ENCODE peak calls at places on chromosomes 11 and 22, in eight cellular contexts. I, T, E, Q, D, S, N and P are unnamed samples.
A peak's percentile ranks its signal among the peaks of the same experiment; 100 is the strongest.

GRCh38 chr11:72375241-72375640 is 59.1 kb downstream of the CLPB start:
- DNase-seq in I (no peak), T (no peak), E (no peak), Q (no peak), D (no peak), S (no peak), N (no peak), P (no peak)

GRCh38 chr22:48897638-48897954 is 930.1 kb downstream of the BRD1 start:
- DNase-seq in I (no peak), T (peak; percentile 60), E (no peak), Q (no peak), D (peak; percentile 63), S (no peak), N (peak; percentile 53), P (no peak)

GRCh38 chr11:22065472-22065871 is 127.4 kb upstream of the ANO5 start:
- DNase-seq in I (no peak), T (no peak), E (no peak), Q (no peak), D (no peak), S (no peak), N (no peak), P (no peak)

GRCh38 chr11:23988381-23989006 is 508.4 kb upstream of the LUZP2 start:
- DNase-seq in I (peak; percentile 41), T (no peak), E (no peak), Q (peak; percentile 84), D (no peak), S (peak; percentile 7), N (no peak), P (no peak)

GRCh38 chr11:16982256-16982671 is 31.9 kb downstream of the PLEKHA7 start:
- DNase-seq in I (no peak), T (no peak), E (peak; percentile 68), Q (no peak), D (peak; percentile 50), S (no peak), N (no peak), P (no peak)

GRCh38 chr11:119483881-119484371 is 61.0 kb upstream of the THY1 start:
- DNase-seq in I (no peak), T (no peak), E (peak; percentile 13), Q (no peak), D (no peak), S (no peak), N (peak; percentile 38), P (peak; percentile 29)

GRCh38 chr11:112166561-112166960 is 611 bp upstream of the TEX12 start:
- DNase-seq in I (no peak), T (no peak), E (no peak), Q (no peak), D (no peak), S (no peak), N (no peak), P (peak; percentile 39)

GRCh38 chr22:30947163-30947820 is 21.3 kb downstream of the MORC2 start:
- DNase-seq in I (no peak), T (no peak), E (peak; percentile 86), Q (no peak), D (no peak), S (no peak), N (peak; percentile 87), P (no peak)

GRCh38 chr11:128705124-128705920 is 11.4 kb downstream of the FLI1 start:
- DNase-seq in I (no peak), T (no peak), E (no peak), Q (no peak), D (no peak), S (no peak), N (no peak), P (no peak)

GRCh38 chr11:35943761-35944502 is at the start of gene LDLRAD3:
- DNase-seq in I (peak; percentile 87), T (peak; percentile 89), E (peak; percentile 53), Q (peak; percentile 82), D (peak; percentile 90), S (peak; percentile 75), N (peak; percentile 82), P (peak; percentile 80)

GRCh38 chr11:118635237-118635591 is 27.8 kb downstream of the PHLDB1 start:
- DNase-seq in I (no peak), T (no peak), E (no peak), Q (no peak), D (no peak), S (no peak), N (no peak), P (no peak)

GRCh38 chr22:32476804-32477203 is 2.2 kb downstream of the FBXO7 start:
- DNase-seq in I (no peak), T (no peak), E (no peak), Q (no peak), D (no peak), S (no peak), N (no peak), P (no peak)

GRCh38 chr22:27794244-27794643 is 7.3 kb downstream of the MN1 start:
- DNase-seq in I (no peak), T (no peak), E (no peak), Q (no peak), D (no peak), S (no peak), N (no peak), P (no peak)

GRCh38 chr22:27788889-27789288 is 12.7 kb downstream of the MN1 start:
- DNase-seq in I (no peak), T (no peak), E (no peak), Q (no peak), D (no peak), S (no peak), N (no peak), P (no peak)

GRCh38 chr22:27792452-27793165 is 8.9 kb downstream of the MN1 start:
- DNase-seq in I (no peak), T (no peak), E (no peak), Q (no peak), D (no peak), S (no peak), N (no peak), P (no peak)

GRCh38 chr22:27791494-27792241 is 9.9 kb downstream of the MN1 start:
- DNase-seq in I (no peak), T (no peak), E (no peak), Q (no peak), D (no peak), S (no peak), N (no peak), P (no peak)

DNA sequence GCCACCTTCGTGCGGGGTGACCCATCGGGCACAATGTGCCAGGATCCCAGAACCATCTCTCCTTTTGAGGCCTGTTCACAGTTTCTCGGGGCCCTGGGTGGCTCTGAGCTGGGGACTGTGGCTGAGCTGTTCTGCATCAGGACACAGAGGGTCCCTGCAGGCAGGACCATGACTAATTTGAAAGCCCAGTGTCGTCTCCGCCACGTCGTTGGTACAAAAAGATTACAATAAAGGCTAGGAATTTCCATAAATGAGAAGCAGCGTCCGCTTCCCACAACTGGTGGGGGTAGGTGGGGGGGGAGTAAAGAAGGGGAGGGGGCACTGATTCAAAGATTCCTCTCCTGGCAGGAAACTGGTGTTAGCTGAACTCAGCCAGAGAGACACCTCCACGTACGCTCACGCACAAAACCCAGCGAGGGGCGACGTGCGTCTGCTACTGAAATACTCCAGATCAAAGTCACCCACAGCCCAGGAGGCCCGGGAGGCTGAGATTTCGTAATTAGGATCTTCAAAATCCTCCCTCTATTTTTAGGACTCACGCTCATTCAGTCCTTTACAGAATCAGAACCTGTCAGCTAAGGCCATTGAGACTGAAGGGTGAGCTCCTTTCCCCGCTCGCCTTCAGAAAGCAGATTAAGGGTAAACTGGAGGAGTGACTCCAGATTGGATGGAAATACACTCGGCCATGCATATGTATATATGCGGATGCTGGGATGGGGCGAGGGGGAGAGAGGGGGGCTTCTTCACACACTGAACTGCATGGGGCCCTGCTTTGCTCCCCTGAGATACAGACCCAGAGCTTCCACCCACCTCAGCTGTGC is 10.9 kb downstream of the MN1 start:
- DNase-seq in I (no peak), T (no peak), E (no peak), Q (no peak), D (no peak), S (no peak), N (no peak), P (no peak)
- H3K4me3 ChIP-seq in I (no peak overlapping the region), T (no peak overlapping the region), E (no peak overlapping the region), Q (no peak overlapping the region), D (no peak overlapping the region), S (no peak overlapping the region), N (peak overlapping the region; percentile 28), P (no peak overlapping the region)

GRCh38 chr11:66338276-66339162 is 2.3 kb upstream of the RIN1 start:
- DNase-seq in I (no peak), T (peak; percentile 42), E (no peak), Q (no peak), D (peak; percentile 62), S (no peak), N (no peak), P (no peak)
- H3K4me1 ChIP-seq in I (peaks cover 38% of the 10 kb centered on the region), T (peaks cover 27% of the 10 kb centered on the region), E (peaks cover 3% of the 10 kb centered on the region), Q (peaks cover 23% of the 10 kb centered on the region), D (peaks cover 57% of the 10 kb centered on the region), S (peaks cover 31% of the 10 kb centered on the region), N (peaks cover 13% of the 10 kb centered on the region), P (peaks cover 10% of the 10 kb centered on the region)

GRCh38 chr22:50641696-50642607 is 14.0 kb upstream of the ARSA start:
- DNase-seq in I (peak; percentile 86), T (peak; percentile 71), E (no peak), Q (peak; percentile 32), D (no peak), S (no peak), N (no peak), P (no peak)
- TF ChIP-seq CTCF in I (peak; percentile 31), T (peak; percentile 40), E (no peak), Q (peak; percentile 49), D (no peak), S (no peak), N (no peak), P (peak; percentile 16)

GRCh38 chr11:62677160-62677559 is 1.7 kb downstream of the UBXN1 start:
- DNase-seq in I (no peak), T (no peak), E (no peak), Q (no peak), D (no peak), S (no peak), N (no peak), P (no peak)

GRCh38 chr11:62677709-62678108 is 1.2 kb downstream of the UBXN1 start:
- DNase-seq in I (no peak), T (no peak), E (no peak), Q (no peak), D (no peak), S (no peak), N (no peak), P (no peak)

GRCh38 chr11:62678433-62678769 is 472 bp downstream of the UBXN1 start:
- DNase-seq in I (no peak), T (no peak), E (no peak), Q (no peak), D (no peak), S (no peak), N (no peak), P (no peak)

GRCh38 chr11:62678770-62679696 is at the start of gene UBXN1:
- DNase-seq in I (peak; percentile 89), T (peak; percentile 94), E (peak; percentile 86), Q (peak; percentile 83), D (peak; percentile 96), S (peak; percentile 87), N (peak; percentile 95), P (peak; percentile 87)

GRCh38 chr11:62676698-62677097 is 2.2 kb downstream of the UBXN1 start:
- DNase-seq in I (no peak), T (no peak), E (no peak), Q (no peak), D (no peak), S (no peak), N (no peak), P (no peak)
- H3K4me3 ChIP-seq in I (no peak overlapping the region), T (no peak overlapping the region), E (no peak overlapping the region), Q (no peak overlapping the region), D (no peak overlapping the region), S (no peak overlapping the region), N (no peak overlapping the region), P (no peak overlapping the region)